ENCODE peak calls at places on chromosomes 16 and 17, in seven cellular contexts. E is prostate gland; G is CD8-positive, alpha-beta T cell; V is transverse colon; W is heart right ventricle; C is ascending aorta; R is endothelial cell of umbilical vein. A is an unnamed sample.

GRCh38 chr16:32116080-32116479 is 137.0 kb upstream of the TP53TG3D start:
- DNase-seq in V (no peak), W (no peak), G (no peak), R (no peak), E (no peak), C (no peak), A (no peak)

GRCh38 chr17:30922235-30922993 is 669 bp downstream of the ADAP2 start:
- DNase-seq in G (no peak), W (peak; percentile 8), E (no peak), V (peak; percentile 17), C (no peak), R (no peak), A (no peak)

GRCh38 chr17:27153005-27153404 is 140.9 kb upstream of the WSB1 start:
- DNase-seq in E (no peak), C (no peak), V (no peak), G (no peak), W (no peak), R (no peak), A (no peak)

GRCh38 chr16:2150418-2151187 is 2.2 kb downstream of the RAB26 start:
- DNase-seq in C (no peak), R (no peak), V (peak; percentile 62), E (no peak), G (no peak), W (no peak), A (peak; percentile 71)

GRCh38 chr17:78422267-78422605 is 43.8 kb downstream of the PGS1 start:
- DNase-seq in W (no peak), V (no peak), E (no peak), G (no peak), R (no peak), C (no peak), A (no peak)

GRCh38 chr16:77739493-77739892 is 17.2 kb downstream of the NUDT7 start:
- DNase-seq in E (no peak), G (no peak), C (no peak), V (no peak), R (no peak), W (no peak), A (peak; percentile 60)

GRCh38 chr16:56606071-56606687 is 2.2 kb upstream of the MT2A start:
- DNase-seq in G (no peak), E (peak; percentile 59), R (no peak), V (no peak), C (peak; percentile 77), W (no peak), A (peak; percentile 86)

GRCh38 chr16:19089410-19089955 is 22.1 kb downstream of the COQ7 start:
- DNase-seq in V (no peak), R (no peak), W (no peak), G (no peak), C (no peak), E (no peak), A (no peak)

GRCh38 chr16:78704421-78704820 is 605.0 kb downstream of the WWOX start:
- DNase-seq in C (no peak), V (no peak), G (no peak), W (no peak), R (no peak), E (no peak), A (no peak)

GRCh38 chr17:44677136-44677535 is 12.4 kb downstream of the CCDC43 start:
- DNase-seq in G (no peak), V (no peak), W (no peak), R (peak; percentile 74), E (no peak), C (no peak), A (no peak)

GRCh38 chr16:19884021-19884485 is 595 bp downstream of the GPRC5B start:
- DNase-seq in W (peak; percentile 34), C (no peak), G (no peak), V (peak; percentile 14), R (peak; percentile 15), E (no peak), A (no peak)

GRCh38 chr16:88629835-88630234 is 8.5 kb upstream of the IL17C start:
- DNase-seq in G (no peak), C (no peak), V (no peak), W (no peak), R (no peak), E (no peak), A (no peak)

GRCh38 chr17:27207073-27207511 is 86.8 kb upstream of the WSB1 start:
- DNase-seq in W (no peak), V (no peak), G (no peak), E (no peak), C (no peak), R (peak; percentile 77), A (peak; percentile 64)

GRCh38 chr16:2226245-2226793 is 2.9 kb downstream of the E4F1 start:
- DNase-seq in E (no peak), V (no peak), C (no peak), R (no peak), W (no peak), G (no peak), A (no peak)

GRCh38 chr17:17855976-17856375 is 19.2 kb upstream of the SREBF1 start:
- DNase-seq in C (peak; percentile 80), W (no peak), G (no peak), R (no peak), V (no peak), E (no peak), A (no peak)

DNA sequence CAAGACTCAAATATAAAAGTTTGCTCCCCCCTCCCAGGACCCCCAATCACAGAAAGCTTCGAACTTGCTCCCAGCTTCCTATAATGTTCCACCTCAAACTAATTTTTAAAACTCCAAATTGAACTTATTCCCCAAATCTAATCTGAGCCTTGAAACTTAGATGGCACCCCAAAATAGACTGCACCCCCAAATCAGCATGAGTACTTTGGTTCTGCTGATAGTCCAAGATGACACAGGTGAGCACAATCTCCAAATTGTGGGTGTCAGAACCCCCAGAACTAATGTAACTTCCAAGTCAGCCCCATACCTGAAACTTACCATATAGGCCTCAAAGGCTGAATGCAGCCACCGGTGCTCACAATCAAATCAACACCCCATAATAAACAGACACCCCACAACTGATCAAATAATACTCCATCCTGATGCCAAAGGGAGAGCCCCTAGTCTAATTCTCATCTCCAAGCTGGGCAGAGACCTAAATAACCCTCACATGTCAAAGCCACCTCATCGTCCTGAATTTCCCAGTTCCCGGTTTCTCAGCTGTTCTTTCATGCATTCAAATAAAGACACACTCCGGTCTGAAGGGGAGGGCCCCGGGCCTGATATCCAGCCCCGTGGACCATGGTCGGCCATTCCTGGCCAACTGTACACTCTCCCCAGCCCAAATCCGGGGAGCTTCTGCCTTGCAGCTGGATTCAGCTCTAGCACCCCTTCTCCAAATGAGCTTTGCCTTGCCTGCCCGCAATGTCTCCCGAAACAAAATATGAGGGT is 1.8 kb upstream of the BCL6B start:
- DNase-seq in V (no peak), G (no peak), C (no peak), R (peak; percentile 60), W (no peak), E (no peak), A (no peak)
- H3K27ac ChIP-seq in V (peak overlapping the region; percentile 69), G (no peak overlapping the region), C (peak overlapping the region; percentile 75), R (peak overlapping the region; percentile 96), W (peak overlapping the region; percentile 94), E (no peak overlapping the region), A (no peak overlapping the region)

GRCh38 chr17:80145076-80146075 is 1.6 kb downstream of the EIF4A3 start:
- DNase-seq in R (peak; percentile 25), C (no peak), V (no peak), E (no peak), W (no peak), G (no peak), A (no peak)

GRCh38 chr17:80146121-80147034 is 550 bp downstream of the EIF4A3 start:
- DNase-seq in G (peak; percentile 12), E (no peak), R (peak; percentile 27), V (no peak), W (no peak), C (peak; percentile 73), A (no peak)

GRCh38 chr17:80151333-80151732 is 4.4 kb upstream of the EIF4A3 start:
- DNase-seq in R (no peak), C (no peak), V (no peak), E (no peak), G (no peak), W (no peak), A (peak; percentile 39)

GRCh38 chr17:80142929-80143328 is 4.0 kb downstream of the EIF4A3 start:
- DNase-seq in E (no peak), V (no peak), G (no peak), C (peak; percentile 30), R (no peak), W (no peak), A (no peak)

GRCh38 chr17:80147035-80147939 is at the start of gene EIF4A3:
- DNase-seq in R (peak; percentile 100), C (peak; percentile 99), E (peak; percentile 99), W (peak; percentile 99), G (peak; percentile 97), V (peak; percentile 99), A (peak; percentile 93)
- TF ChIP-seq CTCF in R (no peak), C (no peak), E (no peak), W (no peak), G (no peak), V (no peak), A (peak; percentile 48)

GRCh38 chr17:7114875-7115614 is 423 bp upstream of the ASGR2 start:
- DNase-seq in C (no peak), V (no peak), E (no peak), G (no peak), W (no peak), R (no peak), A (no peak)

GRCh38 chr17:7112527-7113108 is 2.0 kb downstream of the ASGR2 start:
- DNase-seq in G (no peak), V (no peak), W (no peak), C (no peak), E (no peak), R (no peak), A (no peak)

GRCh38 chr17:7111784-7112526 is 2.7 kb downstream of the ASGR2 start:
- DNase-seq in V (no peak), C (no peak), R (no peak), G (no peak), W (no peak), E (no peak), A (no peak)

GRCh38 chr17:7114241-7114874 is at the start of gene ASGR2:
- DNase-seq in V (no peak), G (no peak), W (no peak), E (no peak), R (no peak), C (no peak), A (no peak)

DNA sequence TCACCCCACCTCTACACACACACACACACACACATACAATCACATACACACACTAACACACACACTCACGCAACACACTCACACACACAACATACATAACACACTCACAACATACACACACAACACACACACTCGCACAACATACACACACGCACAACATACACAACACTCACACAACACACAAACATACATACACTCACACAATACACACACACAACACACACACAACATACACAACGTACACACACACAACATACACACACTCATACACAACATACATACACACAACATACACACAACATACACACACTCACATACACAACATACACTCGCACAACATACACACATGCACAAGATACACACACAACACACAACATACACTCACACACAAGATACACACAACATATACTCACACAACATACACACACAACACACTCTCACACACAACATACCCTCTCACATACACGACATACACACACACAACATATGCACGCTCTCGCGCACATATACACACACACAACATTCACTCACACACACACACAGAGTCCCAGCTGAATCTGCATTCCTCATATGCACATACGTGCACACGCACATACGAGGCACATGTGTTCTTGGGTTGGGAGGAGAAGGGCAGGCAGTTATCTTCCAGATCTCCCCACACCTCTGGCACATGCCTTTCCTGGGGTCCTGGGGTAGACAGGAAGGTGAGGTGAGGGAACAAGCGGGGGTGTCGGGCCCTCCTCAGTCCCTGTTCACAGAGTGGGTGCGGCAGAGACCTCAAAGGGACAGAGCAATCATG is 1.1 kb downstream of the ASGR2 start:
- DNase-seq in R (no peak), W (no peak), V (no peak), E (no peak), G (no peak), C (no peak), A (no peak)
- H3K27ac ChIP-seq in R (no peak overlapping the region), W (no peak overlapping the region), V (no peak overlapping the region), E (no peak overlapping the region), G (no peak overlapping the region), C (no peak overlapping the region), A (no peak overlapping the region)

GRCh38 chr16:55048745-55049144 is 118.1 kb downstream of the IRX5 start:
- DNase-seq in C (peak; percentile 30), W (no peak), E (no peak), G (no peak), V (no peak), R (no peak), A (no peak)
- TF ChIP-seq CTCF in C (no peak), W (no peak), E (no peak), G (no peak), V (no peak), R (no peak), A (no peak)

A was measured in foreskin keratinocyte.